ENCODE peak calls at places on chromosomes 12 and 14, in four cellular contexts. One of them, this sample, is unnamed.

GRCh38 chr12:76002598-76003262 is 28.8 kb downstream of the PHLDA1 start:
- DNase-seq in activated CD4-positive, alpha-beta T cell treated with anti-CD3 and anti-CD28 coated beads for 36 hours: no peak
- DNase-seq in EH: no peak
- DNase-seq in memory B cell: no peak
- DNase-seq in this sample: no peak

GRCh38 chr14:68888025-68888850 is 90.9 kb downstream of the ACTN1 start:
- DNase-seq in EH: no peak
- DNase-seq in memory B cell: no peak
- DNase-seq in activated CD4-positive, alpha-beta T cell treated with anti-CD3 and anti-CD28 coated beads for 36 hours: no peak
- DNase-seq in this sample: no peak

GRCh38 chr12:128833418-128833817 is 9.7 kb upstream of the SLC15A4 start:
- DNase-seq in activated CD4-positive, alpha-beta T cell treated with anti-CD3 and anti-CD28 coated beads for 36 hours: no peak
- DNase-seq in memory B cell: no peak
- DNase-seq in EH: no peak
- DNase-seq in this sample: no peak

GRCh38 chr12:12017798-12018197 is 52.9 kb upstream of the BCL2L14 start:
- DNase-seq in EH: no peak
- DNase-seq in memory B cell: no peak
- DNase-seq in activated CD4-positive, alpha-beta T cell treated with anti-CD3 and anti-CD28 coated beads for 36 hours: no peak
- DNase-seq in this sample: no peak

GRCh38 chr14:104364830-104365229 is 214.7 kb upstream of the C14orf180 start:
- DNase-seq in EH: no peak
- DNase-seq in activated CD4-positive, alpha-beta T cell treated with anti-CD3 and anti-CD28 coated beads for 36 hours: no peak
- DNase-seq in memory B cell: no peak
- DNase-seq in this sample: no peak

GRCh38 chr12:124115496-124115895 is 142.5 kb downstream of the ZNF664 start:
- DNase-seq in activated CD4-positive, alpha-beta T cell treated with anti-CD3 and anti-CD28 coated beads for 36 hours: no peak
- DNase-seq in EH: no peak
- DNase-seq in memory B cell: no peak
- DNase-seq in this sample: no peak

GRCh38 chr12:71685312-71685906 is 473 bp upstream of the TMEM19 start:
- DNase-seq in EH: no peak
- DNase-seq in activated CD4-positive, alpha-beta T cell treated with anti-CD3 and anti-CD28 coated beads for 36 hours: peak; percentile 12
- DNase-seq in memory B cell: no peak
- DNase-seq in this sample: no peak

GRCh38 chr12:47554046-47554653 is 151.7 kb downstream of the RPAP3 start:
- DNase-seq in EH: peak; percentile 13
- DNase-seq in activated CD4-positive, alpha-beta T cell treated with anti-CD3 and anti-CD28 coated beads for 36 hours: no peak
- DNase-seq in memory B cell: no peak
- DNase-seq in this sample: no peak

GRCh38 chr14:81211844-81212243 is 8.9 kb downstream of the GTF2A1 start:
- DNase-seq in EH: peak; percentile 37
- DNase-seq in memory B cell: peak; percentile 29
- DNase-seq in activated CD4-positive, alpha-beta T cell treated with anti-CD3 and anti-CD28 coated beads for 36 hours: peak; percentile 45
- DNase-seq in this sample: peak; percentile 22

GRCh38 chr14:100872241-100872640 is 31.3 kb downstream of the RTL1 start:
- DNase-seq in EH: peak; percentile 28
- DNase-seq in memory B cell: no peak
- DNase-seq in activated CD4-positive, alpha-beta T cell treated with anti-CD3 and anti-CD28 coated beads for 36 hours: peak; percentile 25
- DNase-seq in this sample: no peak

GRCh38 chr14:51441001-51441400 is 201.0 kb downstream of the TMX1 start:
- DNase-seq in EH: peak; percentile 55
- DNase-seq in activated CD4-positive, alpha-beta T cell treated with anti-CD3 and anti-CD28 coated beads for 36 hours: no peak
- DNase-seq in memory B cell: no peak
- DNase-seq in this sample: no peak

GRCh38 chr14:100381386-100382105 is 58.4 kb downstream of the SLC25A47 start:
- DNase-seq in memory B cell: no peak
- DNase-seq in activated CD4-positive, alpha-beta T cell treated with anti-CD3 and anti-CD28 coated beads for 36 hours: no peak
- DNase-seq in EH: peak; percentile 37
- DNase-seq in this sample: no peak

GRCh38 chr14:30273564-30273880 is 285.4 kb upstream of the G2E3 start:
- DNase-seq in EH: no peak
- DNase-seq in memory B cell: no peak
- DNase-seq in activated CD4-positive, alpha-beta T cell treated with anti-CD3 and anti-CD28 coated beads for 36 hours: no peak
- DNase-seq in this sample: no peak

GRCh38 chr12:109753054-109753401 is 39.4 kb downstream of the FAM222A start:
- DNase-seq in memory B cell: no peak
- DNase-seq in activated CD4-positive, alpha-beta T cell treated with anti-CD3 and anti-CD28 coated beads for 36 hours: peak; percentile 0
- DNase-seq in EH: no peak
- DNase-seq in this sample: no peak

GRCh38 chr12:2256915-2257314 is 204.1 kb downstream of the CACNA1C start:
- DNase-seq in memory B cell: no peak
- DNase-seq in EH: peak; percentile 96
- DNase-seq in activated CD4-positive, alpha-beta T cell treated with anti-CD3 and anti-CD28 coated beads for 36 hours: no peak
- DNase-seq in this sample: no peak

GRCh38 chr12:103771466-103771865 is 69.6 kb downstream of the NT5DC3 start:
- DNase-seq in memory B cell: no peak
- DNase-seq in EH: peak; percentile 65
- DNase-seq in activated CD4-positive, alpha-beta T cell treated with anti-CD3 and anti-CD28 coated beads for 36 hours: peak; percentile 31
- DNase-seq in this sample: peak; percentile 37

GRCh38 chr12:100845095-100845494 is 50.5 kb downstream of the ANO4 start:
- DNase-seq in activated CD4-positive, alpha-beta T cell treated with anti-CD3 and anti-CD28 coated beads for 36 hours: no peak
- DNase-seq in EH: no peak
- DNase-seq in memory B cell: no peak
- DNase-seq in this sample: no peak

GRCh38 chr12:18141583-18141982 is 51.6 kb upstream of the RERGL start:
- DNase-seq in memory B cell: no peak
- DNase-seq in activated CD4-positive, alpha-beta T cell treated with anti-CD3 and anti-CD28 coated beads for 36 hours: no peak
- DNase-seq in EH: peak; percentile 11
- DNase-seq in this sample: peak; percentile 23

GRCh38 chr14:89215166-89215940 is 201.7 kb downstream of the FOXN3 start:
- DNase-seq in memory B cell: no peak
- DNase-seq in EH: peak; percentile 17
- DNase-seq in activated CD4-positive, alpha-beta T cell treated with anti-CD3 and anti-CD28 coated beads for 36 hours: no peak
- DNase-seq in this sample: no peak

GRCh38 chr14:72023128-72024042 is 91.2 kb downstream of the RGS6 start:
- DNase-seq in activated CD4-positive, alpha-beta T cell treated with anti-CD3 and anti-CD28 coated beads for 36 hours: no peak
- DNase-seq in memory B cell: no peak
- DNase-seq in EH: peak; percentile 2
- DNase-seq in this sample: no peak

GRCh38 chr12:27592548-27592947 is 68.5 kb downstream of the PPFIBP1 start:
- DNase-seq in EH: peak; percentile 72
- DNase-seq in activated CD4-positive, alpha-beta T cell treated with anti-CD3 and anti-CD28 coated beads for 36 hours: peak; percentile 25
- DNase-seq in memory B cell: no peak
- DNase-seq in this sample: no peak

GRCh38 chr14:33792387-33793368 is 158.2 kb downstream of the EGLN3 start:
- DNase-seq in memory B cell: peak; percentile 54
- DNase-seq in EH: peak; percentile 76
- DNase-seq in activated CD4-positive, alpha-beta T cell treated with anti-CD3 and anti-CD28 coated beads for 36 hours: peak; percentile 84
- DNase-seq in this sample: peak; percentile 62

This sample was measured in HT-29.